ENCODE peak calls at places on chromosomes 4 and X, in eight cellular contexts. One of them, this sample, is unnamed.

GRCh38 chr4:100189820-100190642 is at the start of gene DDIT4L:
- DNase-seq in SW 1271: no peak
- DNase-seq in Calu3: peak
- DNase-seq in NCI-H774: no peak
- DNase-seq in stimulated activated CD8-positive, alpha-beta memory T cell treated with anti-CD3 and anti-CD28 coated beads, Interleukin-12 subunit alpha, Interleukin-12 subunit beta, amount 100 ng/mL, for 4 hours: no peak
- DNase-seq in stimulated activated naive B cell treated with anti-CD40 and anti-IgM and Interleukin-4, amounts not matched to agents 10 μg/mL and 1 μg/mL and 100 μg/mL, for 72 hours: no peak
- DNase-seq in lung: peak
- DNase-seq in activated naive CD8-positive, alpha-beta T cell treated with anti-CD3 and anti-CD28 coated beads, Interleukin-2, amount 50 U/mL, for 24 hours: peak
- DNase-seq in this sample: no peak

GRCh38 chr4:24937176-24937575 is 24.3 kb upstream of the CCDC149 start:
- DNase-seq in stimulated activated naive B cell treated with anti-CD40 and anti-IgM and Interleukin-4, amounts not matched to agents 10 μg/mL and 1 μg/mL and 100 μg/mL, for 72 hours: no peak
- DNase-seq in lung: no peak
- DNase-seq in NCI-H774: no peak
- DNase-seq in SW 1271: no peak
- DNase-seq in stimulated activated CD8-positive, alpha-beta memory T cell treated with anti-CD3 and anti-CD28 coated beads, Interleukin-12 subunit alpha, Interleukin-12 subunit beta, amount 100 ng/mL, for 4 hours: no peak
- DNase-seq in Calu3: no peak
- DNase-seq in activated naive CD8-positive, alpha-beta T cell treated with anti-CD3 and anti-CD28 coated beads, Interleukin-2, amount 50 U/mL, for 24 hours: no peak
- DNase-seq in this sample: no peak

GRCh38 chr4:90943311-90943710 is 816.1 kb downstream of the CCSER1 start:
- DNase-seq in NCI-H774: no peak
- DNase-seq in SW 1271: no peak
- DNase-seq in activated naive CD8-positive, alpha-beta T cell treated with anti-CD3 and anti-CD28 coated beads, Interleukin-2, amount 50 U/mL, for 24 hours: no peak
- DNase-seq in lung: no peak
- DNase-seq in stimulated activated CD8-positive, alpha-beta memory T cell treated with anti-CD3 and anti-CD28 coated beads, Interleukin-12 subunit alpha, Interleukin-12 subunit beta, amount 100 ng/mL, for 4 hours: no peak
- DNase-seq in Calu3: no peak
- DNase-seq in stimulated activated naive B cell treated with anti-CD40 and anti-IgM and Interleukin-4, amounts not matched to agents 10 μg/mL and 1 μg/mL and 100 μg/mL, for 72 hours: no peak
- DNase-seq in this sample: no peak

GRCh38 chrX:133699023-133699728 is 283.9 kb upstream of the GPC4 start:
- DNase-seq in SW 1271: no peak
- DNase-seq in lung: no peak
- DNase-seq in stimulated activated CD8-positive, alpha-beta memory T cell treated with anti-CD3 and anti-CD28 coated beads, Interleukin-12 subunit alpha, Interleukin-12 subunit beta, amount 100 ng/mL, for 4 hours: no peak
- DNase-seq in Calu3: no peak
- DNase-seq in stimulated activated naive B cell treated with anti-CD40 and anti-IgM and Interleukin-4, amounts not matched to agents 10 μg/mL and 1 μg/mL and 100 μg/mL, for 72 hours: no peak
- DNase-seq in activated naive CD8-positive, alpha-beta T cell treated with anti-CD3 and anti-CD28 coated beads, Interleukin-2, amount 50 U/mL, for 24 hours: no peak
- DNase-seq in NCI-H774: no peak
- DNase-seq in this sample: no peak

GRCh38 chrX:115260330-115260729 is 26.4 kb upstream of the LRCH2 start:
- DNase-seq in stimulated activated naive B cell treated with anti-CD40 and anti-IgM and Interleukin-4, amounts not matched to agents 10 μg/mL and 1 μg/mL and 100 μg/mL, for 72 hours: no peak
- DNase-seq in NCI-H774: no peak
- DNase-seq in SW 1271: no peak
- DNase-seq in Calu3: no peak
- DNase-seq in lung: no peak
- DNase-seq in stimulated activated CD8-positive, alpha-beta memory T cell treated with anti-CD3 and anti-CD28 coated beads, Interleukin-12 subunit alpha, Interleukin-12 subunit beta, amount 100 ng/mL, for 4 hours: no peak
- DNase-seq in activated naive CD8-positive, alpha-beta T cell treated with anti-CD3 and anti-CD28 coated beads, Interleukin-2, amount 50 U/mL, for 24 hours: no peak
- DNase-seq in this sample: no peak

GRCh38 chr4:5635826-5636196 is 72.5 kb downstream of the EVC2 start:
- DNase-seq in NCI-H774: no peak
- DNase-seq in stimulated activated naive B cell treated with anti-CD40 and anti-IgM and Interleukin-4, amounts not matched to agents 10 μg/mL and 1 μg/mL and 100 μg/mL, for 72 hours: no peak
- DNase-seq in activated naive CD8-positive, alpha-beta T cell treated with anti-CD3 and anti-CD28 coated beads, Interleukin-2, amount 50 U/mL, for 24 hours: no peak
- DNase-seq in Calu3: no peak
- DNase-seq in stimulated activated CD8-positive, alpha-beta memory T cell treated with anti-CD3 and anti-CD28 coated beads, Interleukin-12 subunit alpha, Interleukin-12 subunit beta, amount 100 ng/mL, for 4 hours: no peak
- DNase-seq in lung: no peak
- DNase-seq in SW 1271: no peak
- DNase-seq in this sample: no peak

GRCh38 chr4:17762705-17763104 is 18.7 kb downstream of the FAM184B start:
- DNase-seq in lung: no peak
- DNase-seq in Calu3: no peak
- DNase-seq in SW 1271: no peak
- DNase-seq in stimulated activated naive B cell treated with anti-CD40 and anti-IgM and Interleukin-4, amounts not matched to agents 10 μg/mL and 1 μg/mL and 100 μg/mL, for 72 hours: no peak
- DNase-seq in activated naive CD8-positive, alpha-beta T cell treated with anti-CD3 and anti-CD28 coated beads, Interleukin-2, amount 50 U/mL, for 24 hours: no peak
- DNase-seq in stimulated activated CD8-positive, alpha-beta memory T cell treated with anti-CD3 and anti-CD28 coated beads, Interleukin-12 subunit alpha, Interleukin-12 subunit beta, amount 100 ng/mL, for 4 hours: no peak
- DNase-seq in NCI-H774: no peak
- DNase-seq in this sample: no peak

GRCh38 chr4:168269879-168270278 is 48.7 kb downstream of the DDX60 start:
- DNase-seq in Calu3: no peak
- DNase-seq in activated naive CD8-positive, alpha-beta T cell treated with anti-CD3 and anti-CD28 coated beads, Interleukin-2, amount 50 U/mL, for 24 hours: no peak
- DNase-seq in SW 1271: no peak
- DNase-seq in NCI-H774: no peak
- DNase-seq in stimulated activated naive B cell treated with anti-CD40 and anti-IgM and Interleukin-4, amounts not matched to agents 10 μg/mL and 1 μg/mL and 100 μg/mL, for 72 hours: no peak
- DNase-seq in stimulated activated CD8-positive, alpha-beta memory T cell treated with anti-CD3 and anti-CD28 coated beads, Interleukin-12 subunit alpha, Interleukin-12 subunit beta, amount 100 ng/mL, for 4 hours: no peak
- DNase-seq in lung: no peak
- DNase-seq in this sample: no peak

GRCh38 chrX:67353651-67354370 is 190.0 kb upstream of the AR start:
- DNase-seq in activated naive CD8-positive, alpha-beta T cell treated with anti-CD3 and anti-CD28 coated beads, Interleukin-2, amount 50 U/mL, for 24 hours: no peak
- DNase-seq in Calu3: no peak
- DNase-seq in SW 1271: no peak
- DNase-seq in NCI-H774: no peak
- DNase-seq in stimulated activated CD8-positive, alpha-beta memory T cell treated with anti-CD3 and anti-CD28 coated beads, Interleukin-12 subunit alpha, Interleukin-12 subunit beta, amount 100 ng/mL, for 4 hours: no peak
- DNase-seq in stimulated activated naive B cell treated with anti-CD40 and anti-IgM and Interleukin-4, amounts not matched to agents 10 μg/mL and 1 μg/mL and 100 μg/mL, for 72 hours: no peak
- DNase-seq in lung: no peak
- DNase-seq in this sample: no peak

GRCh38 chr4:170089274-170089742 is 448 bp downstream of the AADAT start:
- DNase-seq in stimulated activated naive B cell treated with anti-CD40 and anti-IgM and Interleukin-4, amounts not matched to agents 10 μg/mL and 1 μg/mL and 100 μg/mL, for 72 hours: no peak
- DNase-seq in SW 1271: no peak
- DNase-seq in stimulated activated CD8-positive, alpha-beta memory T cell treated with anti-CD3 and anti-CD28 coated beads, Interleukin-12 subunit alpha, Interleukin-12 subunit beta, amount 100 ng/mL, for 4 hours: no peak
- DNase-seq in NCI-H774: peak
- DNase-seq in lung: no peak
- DNase-seq in Calu3: peak
- DNase-seq in activated naive CD8-positive, alpha-beta T cell treated with anti-CD3 and anti-CD28 coated beads, Interleukin-2, amount 50 U/mL, for 24 hours: no peak
- DNase-seq in this sample: peak

GRCh38 chrX:40415675-40416074 is 165.1 kb upstream of the ATP6AP2 start:
- DNase-seq in Calu3: no peak
- DNase-seq in lung: no peak
- DNase-seq in NCI-H774: no peak
- DNase-seq in stimulated activated naive B cell treated with anti-CD40 and anti-IgM and Interleukin-4, amounts not matched to agents 10 μg/mL and 1 μg/mL and 100 μg/mL, for 72 hours: no peak
- DNase-seq in stimulated activated CD8-positive, alpha-beta memory T cell treated with anti-CD3 and anti-CD28 coated beads, Interleukin-12 subunit alpha, Interleukin-12 subunit beta, amount 100 ng/mL, for 4 hours: no peak
- DNase-seq in activated naive CD8-positive, alpha-beta T cell treated with anti-CD3 and anti-CD28 coated beads, Interleukin-2, amount 50 U/mL, for 24 hours: no peak
- DNase-seq in SW 1271: no peak
- DNase-seq in this sample: no peak

GRCh38 chrX:68703849-68704248 is 56.4 kb downstream of the STARD8 start:
- DNase-seq in NCI-H774: no peak
- DNase-seq in lung: no peak
- DNase-seq in stimulated activated naive B cell treated with anti-CD40 and anti-IgM and Interleukin-4, amounts not matched to agents 10 μg/mL and 1 μg/mL and 100 μg/mL, for 72 hours: no peak
- DNase-seq in stimulated activated CD8-positive, alpha-beta memory T cell treated with anti-CD3 and anti-CD28 coated beads, Interleukin-12 subunit alpha, Interleukin-12 subunit beta, amount 100 ng/mL, for 4 hours: no peak
- DNase-seq in Calu3: no peak
- DNase-seq in SW 1271: no peak
- DNase-seq in activated naive CD8-positive, alpha-beta T cell treated with anti-CD3 and anti-CD28 coated beads, Interleukin-2, amount 50 U/mL, for 24 hours: no peak
- DNase-seq in this sample: no peak

GRCh38 chr4:139920552-139920951 is 233.4 kb downstream of the MAML3 start:
- DNase-seq in SW 1271: no peak
- DNase-seq in lung: no peak
- DNase-seq in NCI-H774: no peak
- DNase-seq in stimulated activated naive B cell treated with anti-CD40 and anti-IgM and Interleukin-4, amounts not matched to agents 10 μg/mL and 1 μg/mL and 100 μg/mL, for 72 hours: no peak
- DNase-seq in stimulated activated CD8-positive, alpha-beta memory T cell treated with anti-CD3 and anti-CD28 coated beads, Interleukin-12 subunit alpha, Interleukin-12 subunit beta, amount 100 ng/mL, for 4 hours: no peak
- DNase-seq in Calu3: no peak
- DNase-seq in activated naive CD8-positive, alpha-beta T cell treated with anti-CD3 and anti-CD28 coated beads, Interleukin-2, amount 50 U/mL, for 24 hours: no peak
- DNase-seq in this sample: no peak

GRCh38 chr4:52883183-52883621 is 21.1 kb downstream of the RASL11B start:
- DNase-seq in SW 1271: no peak
- DNase-seq in stimulated activated CD8-positive, alpha-beta memory T cell treated with anti-CD3 and anti-CD28 coated beads, Interleukin-12 subunit alpha, Interleukin-12 subunit beta, amount 100 ng/mL, for 4 hours: no peak
- DNase-seq in NCI-H774: no peak
- DNase-seq in Calu3: no peak
- DNase-seq in stimulated activated naive B cell treated with anti-CD40 and anti-IgM and Interleukin-4, amounts not matched to agents 10 μg/mL and 1 μg/mL and 100 μg/mL, for 72 hours: no peak
- DNase-seq in lung: no peak
- DNase-seq in activated naive CD8-positive, alpha-beta T cell treated with anti-CD3 and anti-CD28 coated beads, Interleukin-2, amount 50 U/mL, for 24 hours: no peak
- DNase-seq in this sample: no peak

GRCh38 chr4:41197495-41197894 is 16.8 kb downstream of the APBB2 start:
- DNase-seq in NCI-H774: no peak
- DNase-seq in lung: no peak
- DNase-seq in stimulated activated CD8-positive, alpha-beta memory T cell treated with anti-CD3 and anti-CD28 coated beads, Interleukin-12 subunit alpha, Interleukin-12 subunit beta, amount 100 ng/mL, for 4 hours: no peak
- DNase-seq in SW 1271: no peak
- DNase-seq in activated naive CD8-positive, alpha-beta T cell treated with anti-CD3 and anti-CD28 coated beads, Interleukin-2, amount 50 U/mL, for 24 hours: no peak
- DNase-seq in stimulated activated naive B cell treated with anti-CD40 and anti-IgM and Interleukin-4, amounts not matched to agents 10 μg/mL and 1 μg/mL and 100 μg/mL, for 72 hours: no peak
- DNase-seq in Calu3: no peak
- DNase-seq in this sample: no peak

GRCh38 chr4:156607198-156607498 is 364.5 kb downstream of the PDGFC start:
- DNase-seq in NCI-H774: no peak
- DNase-seq in activated naive CD8-positive, alpha-beta T cell treated with anti-CD3 and anti-CD28 coated beads, Interleukin-2, amount 50 U/mL, for 24 hours: no peak
- DNase-seq in Calu3: no peak
- DNase-seq in stimulated activated naive B cell treated with anti-CD40 and anti-IgM and Interleukin-4, amounts not matched to agents 10 μg/mL and 1 μg/mL and 100 μg/mL, for 72 hours: no peak
- DNase-seq in lung: no peak
- DNase-seq in stimulated activated CD8-positive, alpha-beta memory T cell treated with anti-CD3 and anti-CD28 coated beads, Interleukin-12 subunit alpha, Interleukin-12 subunit beta, amount 100 ng/mL, for 4 hours: no peak
- DNase-seq in SW 1271: no peak
- DNase-seq in this sample: no peak

GRCh38 chr4:52408471-52408870 is 250.6 kb downstream of the USP46 start:
- DNase-seq in NCI-H774: no peak
- DNase-seq in stimulated activated naive B cell treated with anti-CD40 and anti-IgM and Interleukin-4, amounts not matched to agents 10 μg/mL and 1 μg/mL and 100 μg/mL, for 72 hours: no peak
- DNase-seq in SW 1271: no peak
- DNase-seq in stimulated activated CD8-positive, alpha-beta memory T cell treated with anti-CD3 and anti-CD28 coated beads, Interleukin-12 subunit alpha, Interleukin-12 subunit beta, amount 100 ng/mL, for 4 hours: no peak
- DNase-seq in activated naive CD8-positive, alpha-beta T cell treated with anti-CD3 and anti-CD28 coated beads, Interleukin-2, amount 50 U/mL, for 24 hours: no peak
- DNase-seq in Calu3: no peak
- DNase-seq in lung: no peak
- DNase-seq in this sample: no peak

GRCh38 chr4:173647902-173648301 is 117.9 kb upstream of the HAND2 start:
- DNase-seq in SW 1271: no peak
- DNase-seq in NCI-H774: no peak
- DNase-seq in Calu3: no peak
- DNase-seq in stimulated activated naive B cell treated with anti-CD40 and anti-IgM and Interleukin-4, amounts not matched to agents 10 μg/mL and 1 μg/mL and 100 μg/mL, for 72 hours: no peak
- DNase-seq in lung: no peak
- DNase-seq in stimulated activated CD8-positive, alpha-beta memory T cell treated with anti-CD3 and anti-CD28 coated beads, Interleukin-12 subunit alpha, Interleukin-12 subunit beta, amount 100 ng/mL, for 4 hours: no peak
- DNase-seq in activated naive CD8-positive, alpha-beta T cell treated with anti-CD3 and anti-CD28 coated beads, Interleukin-2, amount 50 U/mL, for 24 hours: no peak
- DNase-seq in this sample: no peak

GRCh38 chr4:17232575-17233253 is 279.2 kb downstream of the QDPR start:
- DNase-seq in NCI-H774: peak
- DNase-seq in SW 1271: no peak
- DNase-seq in lung: no peak
- DNase-seq in Calu3: no peak
- DNase-seq in stimulated activated naive B cell treated with anti-CD40 and anti-IgM and Interleukin-4, amounts not matched to agents 10 μg/mL and 1 μg/mL and 100 μg/mL, for 72 hours: no peak
- DNase-seq in activated naive CD8-positive, alpha-beta T cell treated with anti-CD3 and anti-CD28 coated beads, Interleukin-2, amount 50 U/mL, for 24 hours: no peak
- DNase-seq in stimulated activated CD8-positive, alpha-beta memory T cell treated with anti-CD3 and anti-CD28 coated beads, Interleukin-12 subunit alpha, Interleukin-12 subunit beta, amount 100 ng/mL, for 4 hours: no peak
- DNase-seq in this sample: no peak

GRCh38 chr4:3302164-3302785 is 9.5 kb downstream of the RGS12 start:
- DNase-seq in lung: no peak
- DNase-seq in NCI-H774: no peak
- DNase-seq in Calu3: no peak
- DNase-seq in stimulated activated naive B cell treated with anti-CD40 and anti-IgM and Interleukin-4, amounts not matched to agents 10 μg/mL and 1 μg/mL and 100 μg/mL, for 72 hours: peak
- DNase-seq in stimulated activated CD8-positive, alpha-beta memory T cell treated with anti-CD3 and anti-CD28 coated beads, Interleukin-12 subunit alpha, Interleukin-12 subunit beta, amount 100 ng/mL, for 4 hours: peak
- DNase-seq in activated naive CD8-positive, alpha-beta T cell treated with anti-CD3 and anti-CD28 coated beads, Interleukin-2, amount 50 U/mL, for 24 hours: peak
- DNase-seq in SW 1271: no peak
- DNase-seq in this sample: no peak

GRCh38 chrX:23509256-23509655 is 158.0 kb upstream of the PRDX4 start:
- DNase-seq in Calu3: no peak
- DNase-seq in lung: no peak
- DNase-seq in stimulated activated naive B cell treated with anti-CD40 and anti-IgM and Interleukin-4, amounts not matched to agents 10 μg/mL and 1 μg/mL and 100 μg/mL, for 72 hours: no peak
- DNase-seq in activated naive CD8-positive, alpha-beta T cell treated with anti-CD3 and anti-CD28 coated beads, Interleukin-2, amount 50 U/mL, for 24 hours: no peak
- DNase-seq in stimulated activated CD8-positive, alpha-beta memory T cell treated with anti-CD3 and anti-CD28 coated beads, Interleukin-12 subunit alpha, Interleukin-12 subunit beta, amount 100 ng/mL, for 4 hours: no peak
- DNase-seq in SW 1271: no peak
- DNase-seq in NCI-H774: no peak
- DNase-seq in this sample: no peak

GRCh38 chr4:109703664-109704351 is 563 bp upstream of the CASP6 start:
- DNase-seq in stimulated activated naive B cell treated with anti-CD40 and anti-IgM and Interleukin-4, amounts not matched to agents 10 μg/mL and 1 μg/mL and 100 μg/mL, for 72 hours: no peak
- DNase-seq in SW 1271: no peak
- DNase-seq in Calu3: no peak
- DNase-seq in lung: no peak
- DNase-seq in stimulated activated CD8-positive, alpha-beta memory T cell treated with anti-CD3 and anti-CD28 coated beads, Interleukin-12 subunit alpha, Interleukin-12 subunit beta, amount 100 ng/mL, for 4 hours: no peak
- DNase-seq in activated naive CD8-positive, alpha-beta T cell treated with anti-CD3 and anti-CD28 coated beads, Interleukin-2, amount 50 U/mL, for 24 hours: no peak
- DNase-seq in NCI-H774: no peak
- DNase-seq in this sample: no peak

GRCh38 chrX:44970709-44971108 is 97.7 kb downstream of the KDM6A start:
- DNase-seq in Calu3: no peak
- DNase-seq in activated naive CD8-positive, alpha-beta T cell treated with anti-CD3 and anti-CD28 coated beads, Interleukin-2, amount 50 U/mL, for 24 hours: no peak
- DNase-seq in stimulated activated naive B cell treated with anti-CD40 and anti-IgM and Interleukin-4, amounts not matched to agents 10 μg/mL and 1 μg/mL and 100 μg/mL, for 72 hours: no peak
- DNase-seq in NCI-H774: no peak
- DNase-seq in SW 1271: no peak
- DNase-seq in stimulated activated CD8-positive, alpha-beta memory T cell treated with anti-CD3 and anti-CD28 coated beads, Interleukin-12 subunit alpha, Interleukin-12 subunit beta, amount 100 ng/mL, for 4 hours: no peak
- DNase-seq in lung: no peak
- DNase-seq in this sample: no peak

GRCh38 chr4:168540865-168541607 is 44.2 kb downstream of the PALLD start:
- DNase-seq in lung: no peak
- DNase-seq in NCI-H774: no peak
- DNase-seq in stimulated activated CD8-positive, alpha-beta memory T cell treated with anti-CD3 and anti-CD28 coated beads, Interleukin-12 subunit alpha, Interleukin-12 subunit beta, amount 100 ng/mL, for 4 hours: no peak
- DNase-seq in SW 1271: no peak
- DNase-seq in activated naive CD8-positive, alpha-beta T cell treated with anti-CD3 and anti-CD28 coated beads, Interleukin-2, amount 50 U/mL, for 24 hours: no peak
- DNase-seq in stimulated activated naive B cell treated with anti-CD40 and anti-IgM and Interleukin-4, amounts not matched to agents 10 μg/mL and 1 μg/mL and 100 μg/mL, for 72 hours: no peak
- DNase-seq in Calu3: no peak
- DNase-seq in this sample: no peak

GRCh38 chr4:111208970-111209369 is 586.1 kb upstream of the PITX2 start:
- DNase-seq in stimulated activated CD8-positive, alpha-beta memory T cell treated with anti-CD3 and anti-CD28 coated beads, Interleukin-12 subunit alpha, Interleukin-12 subunit beta, amount 100 ng/mL, for 4 hours: no peak
- DNase-seq in Calu3: no peak
- DNase-seq in SW 1271: no peak
- DNase-seq in activated naive CD8-positive, alpha-beta T cell treated with anti-CD3 and anti-CD28 coated beads, Interleukin-2, amount 50 U/mL, for 24 hours: no peak
- DNase-seq in lung: no peak
- DNase-seq in NCI-H774: no peak
- DNase-seq in stimulated activated naive B cell treated with anti-CD40 and anti-IgM and Interleukin-4, amounts not matched to agents 10 μg/mL and 1 μg/mL and 100 μg/mL, for 72 hours: no peak
- DNase-seq in this sample: no peak

This sample was measured in NCI-H2081.